ENCODE peak calls at places on chromosomes 11 and 22, in four cellular contexts. M, G, U and X are unnamed samples.

GRCh38 chr11:63573881-63574855 is 11.0 kb upstream of the PLAAT2 start:
- DNase-seq in M (no peak), U (peak; percentile 85), G (no peak), X (no peak)

GRCh38 chr11:45518096-45518852 is 147.1 kb downstream of the CHST1 start:
- DNase-seq in M (no peak), U (no peak), G (no peak), X (no peak)

GRCh38 chr11:128610765-128611617 is 23.6 kb upstream of the ETS1 start:
- DNase-seq in U (no peak), M (no peak), G (no peak), X (no peak)

GRCh38 chr11:62805991-62806441 is 776 bp upstream of the NXF1 start:
- DNase-seq in G (no peak), U (no peak), M (no peak), X (no peak)

GRCh38 chr11:133934096-133934495 is 22.7 kb downstream of the IGSF9B start:
- DNase-seq in G (no peak), M (no peak), U (no peak), X (no peak)

GRCh38 chr22:37571258-37571991 is 8.5 kb downstream of the LGALS2 start:
- DNase-seq in M (no peak), U (peak; percentile 26), G (peak; percentile 68), X (no peak)

GRCh38 chr11:64358907-64359711 is at the start of gene RPS6KA4:
- DNase-seq in G (peak; percentile 54), M (peak; percentile 89), U (peak; percentile 58), X (no peak)

GRCh38 chr11:45209480-45209879 is 63.0 kb downstream of the PRDM11 start:
- DNase-seq in M (no peak), G (no peak), U (no peak), X (no peak)

GRCh38 chr11:69645801-69646492 is 5.0 kb downstream of the CCND1 start:
- DNase-seq in U (no peak), G (no peak), M (peak; percentile 54), X (no peak)

GRCh38 chr11:45949992-45950407 is 27.5 kb downstream of the LARGE2 start:
- DNase-seq in G (no peak), M (no peak), U (no peak), X (no peak)

GRCh38 chr11:118226294-118226693 is 1.5 kb upstream of the JAML start:
- DNase-seq in M (no peak), U (no peak), G (no peak), X (no peak)

GRCh38 chr22:26852176-26852575 is 194.8 kb downstream of the MIAT start:
- DNase-seq in M (no peak), U (no peak), G (no peak), X (peak; percentile 13)

GRCh38 chr11:47768090-47768620 is 1.0 kb upstream of the FNBP4 start:
- DNase-seq in M (peak; percentile 82), U (peak; percentile 61), G (peak; percentile 79), X (peak; percentile 81)

GRCh38 chr22:17772963-17773605 is 1.2 kb downstream of the BID start:
- DNase-seq in U (peak; percentile 56), M (no peak), G (peak; percentile 73), X (no peak)

GRCh38 chr11:65110354-65110861 is 1.3 kb upstream of the TM7SF2 start:
- DNase-seq in U (peak; percentile 74), M (peak; percentile 96), G (peak; percentile 76), X (peak; percentile 92)

GRCh38 chr11:118961591-118961990 is 5.5 kb downstream of the UPK2 start:
- DNase-seq in M (peak; percentile 56), U (no peak), G (no peak), X (no peak)

GRCh38 chr22:43510226-43511070 is 98.6 kb downstream of the MPPED1 start:
- DNase-seq in G (no peak), M (peak; percentile 61), U (no peak), X (no peak)

GRCh38 chr22:42397332-42398246 is 34.6 kb downstream of the NFAM1 start:
- DNase-seq in G (no peak), U (no peak), M (no peak), X (peak; percentile 69)

GRCh38 chr11:6505577-6506240 is 8.6 kb downstream of the DNHD1 start:
- DNase-seq in M (no peak), G (peak; percentile 37), U (peak; percentile 75), X (no peak)

GRCh38 chr11:45149483-45150056 is 3.1 kb downstream of the PRDM11 start:
- DNase-seq in G (no peak), U (no peak), M (peak; percentile 57), X (no peak)

GRCh38 chr11:69807416-69807815 is 11.8 kb downstream of the FGF3 start:
- DNase-seq in U (no peak), G (peak; percentile 78), M (no peak), X (no peak)

GRCh38 chr11:112229746-112230433 is 3.7 kb downstream of the PTS start:
- DNase-seq in U (peak; percentile 86), G (no peak), M (no peak), X (no peak)

GRCh38 chr11:57658023-57658361 is 430 bp downstream of the CLP1 start:
- DNase-seq in G (no peak), U (no peak), M (no peak), X (no peak)

GRCh38 chr22:42947211-42947990 is 67.5 kb downstream of the PACSIN2 start:
- DNase-seq in U (peak; percentile 41), G (peak; percentile 94), M (peak; percentile 74), X (no peak)

GRCh38 chr11:56890584-56891305 is 98.0 kb upstream of the OR5AK2 start:
- DNase-seq in M (no peak), G (peak; percentile 12), U (no peak), X (no peak)

GRCh38 chr11:96963375-96963774 is 573.6 kb downstream of the JRKL start:
- DNase-seq in G (no peak), U (no peak), M (no peak), X (no peak)

GRCh38 chr11:57646756-57647303 is 2.9 kb downstream of the YPEL4 start:
- DNase-seq in U (no peak), G (no peak), M (no peak), X (no peak)

GRCh38 chr11:65366340-65366773 is 11.8 kb downstream of the TIGD3 start:
- DNase-seq in G (peak; percentile 71), M (no peak), U (peak; percentile 86), X (no peak)

GRCh38 chr11:10984250-10984649 is 126.4 kb upstream of the ZBED5 start:
- DNase-seq in M (no peak), G (no peak), U (no peak), X (no peak)

GRCh38 chr22:38403806-38404205 is 51.2 kb downstream of the KCNJ4 start:
- DNase-seq in G (no peak), U (no peak), M (no peak), X (no peak)

GRCh38 chr22:45201678-45202332 is 38.1 kb downstream of the NUP50 start:
- DNase-seq in G (peak; percentile 88), U (peak; percentile 100), M (peak; percentile 46), X (no peak)
- H3K4me1 ChIP-seq in G (peaks cover 20% of the 10 kb centered on the region), U (peaks cover 21% of the 10 kb centered on the region), M (no peaks in the 10 kb centered on the region), X (no peaks in the 10 kb centered on the region)

GRCh38 chr11:12091957-12092558 is 18.3 kb upstream of the MICAL2 start:
- DNase-seq in M (no peak), U (no peak), G (no peak), X (no peak)
- H3K4me1 ChIP-seq in M (no peaks in the 10 kb centered on the region), U (peaks cover 21% of the 10 kb centered on the region), G (peaks cover 57% of the 10 kb centered on the region), X (no peaks in the 10 kb centered on the region)

GRCh38 chr11:122742350-122742749 is 86.8 kb downstream of the UBASH3B start:
- DNase-seq in M (no peak), U (no peak), G (no peak), X (no peak)

GRCh38 chr11:122741613-122742012 is 86.1 kb downstream of the UBASH3B start:
- DNase-seq in M (no peak), U (peak; percentile 68), G (no peak), X (peak; percentile 65)

GRCh38 chr11:122743949-122744876 is 88.7 kb downstream of the UBASH3B start:
- DNase-seq in G (no peak), M (no peak), U (no peak), X (no peak)

GRCh38 chr11:122745111-122745510 is 89.6 kb downstream of the UBASH3B start:
- DNase-seq in G (no peak), M (no peak), U (peak; percentile 27), X (no peak)

DNA sequence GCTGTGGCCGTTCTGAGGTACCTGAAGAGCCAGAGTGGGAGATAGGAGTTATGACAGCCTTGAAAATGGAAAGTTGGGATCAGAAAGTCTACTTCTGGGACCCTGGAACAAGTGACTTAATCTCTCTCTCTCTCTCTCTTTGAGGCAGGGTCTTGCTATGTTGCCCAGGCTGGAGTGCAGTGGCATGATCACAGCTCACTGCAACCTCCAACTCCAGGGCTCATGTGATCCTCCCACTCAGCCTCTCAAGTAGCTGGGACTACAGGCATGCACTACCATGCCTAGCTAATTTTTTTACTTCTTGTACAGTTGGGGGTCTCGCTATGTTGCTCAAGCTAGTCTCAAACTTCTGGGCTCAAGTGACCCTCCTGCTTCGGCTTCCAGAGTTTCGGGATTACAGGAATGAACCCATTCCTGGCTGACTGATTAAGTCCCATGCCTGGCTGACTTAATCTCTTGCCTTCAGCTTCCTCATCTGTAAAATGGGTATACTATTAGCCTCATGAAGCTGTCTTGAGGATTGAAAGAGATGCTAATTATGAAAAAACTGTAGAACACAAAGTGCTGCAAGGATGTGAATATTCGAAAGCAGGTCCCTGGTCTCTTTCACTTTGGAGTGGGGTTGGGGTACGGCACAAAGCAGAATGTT is 87.7 kb downstream of the UBASH3B start:
- DNase-seq in U (no peak), G (no peak), M (no peak), X (no peak)
- H3K4me1 ChIP-seq in U (peaks cover 31% of the 10 kb centered on the region), G (peaks cover 3% of the 10 kb centered on the region), M (no peaks in the 10 kb centered on the region), X (peaks cover 17% of the 10 kb centered on the region)

DNA sequence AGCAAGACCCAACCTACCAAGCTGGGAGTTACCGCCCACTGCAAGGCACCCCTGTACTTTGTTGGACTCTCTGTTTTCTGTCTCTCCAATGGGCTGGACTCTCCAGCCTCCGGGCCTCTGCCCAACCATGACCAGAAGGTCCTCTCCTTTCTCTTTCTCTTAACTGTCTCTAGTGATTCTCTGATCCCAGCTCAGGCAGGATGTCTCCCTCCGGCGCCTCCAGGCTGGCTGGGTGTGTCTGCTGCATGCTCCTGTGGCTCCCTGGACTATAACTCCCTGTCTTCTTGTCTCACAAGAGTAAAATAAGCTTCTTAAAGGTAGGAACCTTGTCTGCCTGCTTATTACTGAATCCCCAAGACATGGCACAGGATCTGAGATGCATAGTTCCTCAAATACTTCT is 36.3 kb downstream of the TIMP3 start:
- DNase-seq in G (no peak), U (no peak), M (no peak), X (no peak)
- H3K4me1 ChIP-seq in G (no peaks in the 10 kb centered on the region), U (peaks cover 8% of the 10 kb centered on the region), M (peaks cover 11% of the 10 kb centered on the region), X (no peaks in the 10 kb centered on the region)

DNA sequence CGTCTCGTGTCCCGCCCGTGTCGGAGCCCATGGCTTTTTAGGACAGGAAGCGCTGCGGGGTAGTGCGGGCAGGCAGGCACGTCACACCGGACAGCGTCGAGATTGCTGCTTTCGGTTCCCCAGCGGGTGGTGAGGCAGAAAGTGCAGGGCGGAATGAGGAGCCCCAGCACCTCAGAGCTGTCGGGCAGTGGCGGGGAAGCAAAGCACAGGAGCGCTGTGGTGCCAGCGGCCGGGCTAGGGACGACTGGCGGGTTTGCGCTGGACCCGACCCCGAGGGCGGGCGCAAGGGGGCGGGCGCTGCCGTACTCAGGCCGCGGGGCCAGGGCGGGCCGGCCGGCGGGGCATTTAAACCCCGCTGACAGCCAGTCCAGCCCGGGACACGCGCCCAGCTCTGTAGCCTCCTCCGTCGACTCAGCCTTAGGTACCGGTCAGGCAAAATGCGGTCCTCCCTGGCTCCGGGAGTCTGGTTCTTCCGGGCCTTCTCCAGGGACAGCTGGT is at the start of gene SLC37A2:
- DNase-seq in U (peak; percentile 54), M (peak; percentile 91), G (peak; percentile 68), X (peak; percentile 83)
- H3K4me1 ChIP-seq in U (peaks cover 3% of the 10 kb centered on the region), M (no peaks in the 10 kb centered on the region), G (peaks cover 10% of the 10 kb centered on the region), X (peaks cover 17% of the 10 kb centered on the region)

GRCh38 chr11:110347660-110348059 is 51.2 kb upstream of the RDX start:
- DNase-seq in U (no peak), G (no peak), M (no peak), X (no peak)
- H3K4me1 ChIP-seq in U (no peaks in the 10 kb centered on the region), G (peaks cover 28% of the 10 kb centered on the region), M (no peaks in the 10 kb centered on the region), X (no peaks in the 10 kb centered on the region)

GRCh38 chr11:22633354-22633902 is 7.8 kb upstream of the FANCF start:
- DNase-seq in M (no peak), U (no peak), G (no peak), X (no peak)
- H3K4me1 ChIP-seq in M (peaks cover 2% of the 10 kb centered on the region), U (no peaks in the 10 kb centered on the region), G (no peaks in the 10 kb centered on the region), X (no peaks in the 10 kb centered on the region)